ENCODE peak calls at places on chromosomes 6 and 20, in ten cellular contexts. I, D, A, Y, R, K, G, J, W and T are unnamed samples.

GRCh38 chr20:1301031-1301529 is 27.9 kb downstream of the SDCBP2 start:
- DNase-seq in Y (no peak), A (no peak), R (no peak), G (peak), D (no peak), K (peak), I (peak), W (peak), J (no peak), T (no peak)

GRCh38 chr6:83252717-83253116 is 59.6 kb downstream of the RWDD2A start:
- DNase-seq in K (no peak), G (no peak), R (no peak), A (no peak), J (no peak), D (no peak), W (peak), I (no peak), Y (no peak), T (no peak)

GRCh38 chr20:57881466-57882405 is 171.9 kb upstream of the PMEPA1 start:
- DNase-seq in K (no peak), A (no peak), Y (no peak), G (no peak), I (no peak), W (peak), J (no peak), D (peak), R (no peak), T (no peak)

GRCh38 chr20:58720890-58721289 is 28.3 kb downstream of the NPEPL1 start:
- DNase-seq in G (no peak), W (no peak), Y (no peak), K (no peak), J (no peak), R (no peak), A (no peak), D (peak), I (no peak), T (no peak)

GRCh38 chr6:15843764-15844163 is 180.9 kb upstream of the DTNBP1 start:
- DNase-seq in J (no peak), K (no peak), W (no peak), A (no peak), Y (no peak), D (no peak), R (no peak), I (no peak), G (no peak), T (no peak)

GRCh38 chr6:113068569-113068968 is 721.4 kb downstream of the RFPL4B start:
- DNase-seq in R (no peak), K (no peak), Y (no peak), D (no peak), A (no peak), G (no peak), W (peak), J (no peak), I (no peak), T (no peak)

GRCh38 chr6:151096691-151097090 is 143.1 kb upstream of the AKAP12 start:
- DNase-seq in A (no peak), W (peak), D (no peak), K (no peak), R (no peak), G (no peak), Y (no peak), J (no peak), I (no peak), T (no peak)

GRCh38 chr20:2872304-2873009 is 824 bp upstream of the PTPRA start:
- DNase-seq in D (peak), I (peak), K (peak), W (peak), Y (peak), R (peak), J (peak), G (peak), A (peak), T (peak)

GRCh38 chr20:46568570-46569129 is 18.2 kb upstream of the OCSTAMP start:
- DNase-seq in D (peak), K (no peak), J (no peak), R (peak), Y (peak), I (no peak), G (no peak), A (no peak), W (peak), T (peak)

GRCh38 chr6:41723178-41723935 is 12.1 kb downstream of the TFEB start:
- DNase-seq in D (peak), A (no peak), I (no peak), K (peak), G (no peak), R (peak), J (no peak), Y (no peak), W (peak), T (peak)

GRCh38 chr6:84731901-84732300 is 32.5 kb downstream of the TBX18 start:
- DNase-seq in D (no peak), K (no peak), J (no peak), G (no peak), Y (no peak), R (no peak), W (no peak), A (no peak), I (no peak), T (no peak)

GRCh38 chr6:20712011-20712410 is 177.8 kb downstream of the CDKAL1 start:
- DNase-seq in G (no peak), Y (no peak), W (no peak), J (no peak), D (no peak), K (no peak), A (no peak), R (no peak), I (no peak), T (no peak)

GRCh38 chr6:166935353-166935752 is 21.0 kb downstream of the RNASET2 start:
- DNase-seq in A (no peak), Y (no peak), G (no peak), K (no peak), W (no peak), D (no peak), J (no peak), I (no peak), R (no peak), T (no peak)

GRCh38 chr20:62941792-62942191 is 3.8 kb downstream of the GID8 start:
- DNase-seq in D (no peak), A (no peak), K (no peak), I (no peak), R (no peak), Y (no peak), G (no peak), W (peak), J (no peak), T (no peak)